ENCODE peak calls at places on chromosome 13, in ten cellular contexts. S, F, G, V, X, E, A, M, T and C are unnamed samples.

GRCh38 chr13:29537736-29538624 is 57.5 kb downstream of the SLC7A1 start:
- ATAC-seq in M (no peak), E (no peak), X (no peak), A (no peak), S (no peak), T (no peak), G (no peak), V (no peak), F (no peak), C (no peak)

GRCh38 chr13:33743438-33744368 is 74.2 kb upstream of the RFC3 start:
- ATAC-seq in E (no peak), M (peak; percentile 84), F (no peak), S (peak; percentile 76), V (peak; percentile 80), G (no peak), T (no peak), X (no peak), A (peak; percentile 65), C (no peak)

GRCh38 chr13:99922631-99923404 is 48.7 kb downstream of the ZIC5 start:
- ATAC-seq in F (no peak), M (no peak), E (no peak), A (no peak), T (no peak), X (no peak), G (no peak), S (no peak), V (no peak), C (no peak)

GRCh38 chr13:87052731-87053130 is 618.4 kb upstream of the SLITRK5 start:
- ATAC-seq in A (no peak), F (no peak), M (no peak), T (no peak), S (no peak), V (no peak), G (no peak), E (no peak), X (no peak), C (no peak)

GRCh38 chr13:90258129-90258528 is 1089.4 kb upstream of the MIR17HG start:
- ATAC-seq in G (no peak), M (no peak), S (no peak), V (no peak), X (no peak), A (no peak), T (no peak), E (no peak), F (no peak), C (no peak)

GRCh38 chr13:81116461-81117282 is 775.7 kb upstream of the SPRY2 start:
- ATAC-seq in F (peak; percentile 22), S (no peak), A (no peak), M (no peak), T (no peak), G (no peak), V (no peak), E (no peak), X (no peak), C (no peak)

GRCh38 chr13:25882732-25883357 is 169.0 kb downstream of the SHISA2 start:
- ATAC-seq in X (no peak), A (peak; percentile 29), E (no peak), M (peak; percentile 81), F (no peak), G (peak; percentile 21), T (no peak), V (no peak), S (peak; percentile 69), C (peak; percentile 41)

GRCh38 chr13:29125145-29125933 is 305.2 kb downstream of the MTUS2 start:
- ATAC-seq in E (no peak), M (peak; percentile 77), X (no peak), T (no peak), S (no peak), A (peak; percentile 40), V (peak; percentile 89), F (no peak), G (peak; percentile 57), C (peak; percentile 62)

GRCh38 chr13:37492741-37493514 is 105.6 kb downstream of the POSTN start:
- ATAC-seq in A (no peak), T (no peak), S (no peak), M (no peak), E (no peak), F (no peak), V (no peak), X (no peak), G (no peak), C (no peak)

GRCh38 chr13:27383104-27383921 is 41.1 kb upstream of the GTF3A start:
- ATAC-seq in E (no peak), F (no peak), S (no peak), V (no peak), T (no peak), G (no peak), X (peak; percentile 77), A (no peak), M (no peak), C (no peak)